ENCODE peak calls at places on chromosomes 1 and 21, in six cellular contexts. E is ovary, N is HCT116, L is A549, X is uterus, K is tibial nerve. Q is an unnamed sample.

GRCh38 chr1:68128157-68128556 is 77.7 kb upstream of the DIRAS3 start:
- DNase-seq in E (no peak), N (no peak), L (no peak), X (no peak), K (no peak), Q (no peak)

GRCh38 chr1:99279525-99279924 is 15.2 kb downstream of the PLPPR4 start:
- DNase-seq in E (no peak), N (no peak), L (no peak), X (no peak), K (no peak), Q (no peak)

GRCh38 chr1:6270432-6270831 is 9.5 kb upstream of the GPR153 start:
- DNase-seq in E (no peak), N (no peak), L (no peak), X (no peak), K (no peak), Q (no peak)

GRCh38 chr1:175887981-175888428 is 144.6 kb upstream of the TNR start:
- DNase-seq in E (peak), N (peak), L (peak), X (peak), K (peak), Q (peak)

GRCh38 chr1:61141288-61142044 is 59.1 kb downstream of the NFIA start:
- DNase-seq in E (no peak), N (no peak), L (peak), X (no peak), K (no peak), Q (no peak)

GRCh38 chr1:223153177-223154119 is 10.4 kb upstream of the TLR5 start:
- DNase-seq in E (no peak), N (no peak), L (no peak), X (no peak), K (no peak), Q (no peak)

GRCh38 chr1:244751271-244751895 is 84.1 kb upstream of the COX20 start:
- DNase-seq in E (no peak), N (no peak), L (no peak), X (no peak), K (no peak), Q (no peak)

GRCh38 chr1:208047476-208047934 is 136.6 kb upstream of the CD34 start:
- DNase-seq in E (peak), N (no peak), L (no peak), X (peak), K (peak), Q (peak)

GRCh38 chr1:64199154-64199553 is 4.3 kb upstream of the UBE2U start:
- DNase-seq in E (no peak), N (no peak), L (peak), X (no peak), K (no peak), Q (no peak)

GRCh38 chr1:14803002-14803789 is 204.7 kb downstream of the KAZN start:
- DNase-seq in E (no peak), N (no peak), L (no peak), X (no peak), K (no peak), Q (no peak)

GRCh38 chr1:24898152-24898908 is 31.7 kb downstream of the RUNX3 start:
- DNase-seq in E (no peak), N (peak), L (peak), X (no peak), K (no peak), Q (no peak)

GRCh38 chr1:2067981-2068380 is 17.8 kb downstream of the PRKCZ start:
- DNase-seq in E (no peak), N (no peak), L (no peak), X (no peak), K (no peak), Q (no peak)

GRCh38 chr1:81670286-81670685 is 130.4 kb upstream of the ADGRL2 start:
- DNase-seq in E (peak), N (no peak), L (peak), X (peak), K (peak), Q (no peak)

GRCh38 chr1:211643324-211644212 is 31.9 kb downstream of the NEK2 start:
- DNase-seq in E (peak), N (no peak), L (no peak), X (no peak), K (no peak), Q (peak)

GRCh38 chr1:30697977-30698376 is 25.4 kb downstream of the MATN1 start:
- DNase-seq in E (no peak), N (no peak), L (no peak), X (peak), K (no peak), Q (peak)

GRCh38 chr1:25773441-25774125 is 26.4 kb upstream of the SELENON start:
- DNase-seq in E (no peak), N (no peak), L (peak), X (no peak), K (no peak), Q (no peak)

GRCh38 chr1:55775007-55775406 is 559.8 kb upstream of the USP24 start:
- DNase-seq in E (no peak), N (no peak), L (no peak), X (no peak), K (no peak), Q (no peak)

GRCh38 chr1:181135462-181135781 is 46.9 kb downstream of the IER5 start:
- DNase-seq in E (no peak), N (no peak), L (no peak), X (no peak), K (no peak), Q (no peak)

GRCh38 chr1:178733972-178734371 is 8.9 kb downstream of the RALGPS2 start:
- DNase-seq in E (no peak), N (no peak), L (no peak), X (no peak), K (no peak), Q (no peak)
- TF ChIP-seq CTCF in E (no peak), N (peak), L (no peak), X (no peak), K (peak), Q (no peak)

GRCh38 chr21:45535341-45536081 is 6.7 kb downstream of the SLC19A1 start:
- DNase-seq in E (peak), N (no peak), L (no peak), X (no peak), K (peak), Q (peak)

GRCh38 chr21:45531393-45532215 is 10.6 kb downstream of the SLC19A1 start:
- DNase-seq in E (peak), N (no peak), L (no peak), X (no peak), K (no peak), Q (no peak)

GRCh38 chr21:45534591-45535331 is 7.5 kb downstream of the SLC19A1 start:
- DNase-seq in E (peak), N (no peak), L (no peak), X (no peak), K (peak), Q (peak)

GRCh38 chr21:45533731-45534571 is 8.3 kb downstream of the SLC19A1 start:
- DNase-seq in E (peak), N (no peak), L (no peak), X (no peak), K (no peak), Q (no peak)

DNA sequence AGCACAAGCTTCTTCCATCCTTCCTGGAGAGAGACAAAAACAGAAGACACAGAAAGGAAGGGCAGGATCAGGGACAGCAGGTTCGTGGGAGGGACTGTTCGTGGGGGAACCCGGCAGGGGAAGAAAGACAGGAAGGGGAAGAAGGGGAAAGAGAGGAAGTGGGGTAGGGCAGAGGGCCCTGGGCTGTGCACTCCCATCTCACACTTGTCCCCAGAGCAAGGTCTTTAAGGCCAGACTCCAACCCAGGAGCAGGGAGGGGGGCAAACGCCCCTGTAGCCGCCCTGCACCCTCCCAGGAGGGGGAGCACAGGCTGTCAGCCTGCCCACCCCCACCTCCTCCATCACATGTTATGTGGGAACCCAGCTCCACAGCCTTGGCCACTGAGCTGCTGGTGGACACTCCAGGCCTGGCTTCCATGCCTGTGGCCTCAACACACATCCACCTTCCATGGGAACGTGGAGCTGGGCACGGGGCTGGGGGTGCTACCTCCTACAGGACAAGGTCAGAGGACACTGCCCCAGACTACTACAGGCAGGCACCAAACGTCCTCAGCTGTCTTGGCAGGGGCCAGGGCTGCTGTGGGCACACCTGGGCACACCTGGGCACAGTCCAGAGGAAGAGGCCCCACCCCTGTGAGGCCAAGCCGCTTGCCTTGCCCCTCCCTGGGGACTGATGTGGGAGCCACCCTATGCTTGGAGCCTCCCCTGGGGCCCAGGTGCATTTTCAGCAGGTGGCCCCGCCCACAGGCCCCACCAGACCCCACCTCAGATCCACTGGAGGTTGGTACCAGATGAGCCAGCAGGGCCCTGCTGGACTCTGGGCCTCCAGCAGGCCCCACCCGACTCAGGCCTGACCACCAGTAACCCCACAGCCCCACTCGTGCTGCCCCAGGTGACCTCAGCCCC is 9.2 kb downstream of the SLC19A1 start:
- DNase-seq in E (peak), N (no peak), L (no peak), X (no peak), K (no peak), Q (no peak)
- TF ChIP-seq POLR2A in E (no peak), N (no peak), L (no peak), X (no peak), K (no peak), Q (no peak)

GRCh38 chr1:33623811-33624210 is 151.4 kb downstream of the ZSCAN20 start:
- DNase-seq in E (no peak), N (no peak), L (no peak), X (no peak), K (no peak), Q (no peak)

GRCh38 chr1:33626801-33627200 is 154.4 kb downstream of the ZSCAN20 start:
- DNase-seq in E (no peak), N (no peak), L (no peak), X (no peak), K (no peak), Q (no peak)

GRCh38 chr1:33624261-33624990 is 152.0 kb downstream of the ZSCAN20 start:
- DNase-seq in E (no peak), N (no peak), L (no peak), X (no peak), K (no peak), Q (no peak)

DNA sequence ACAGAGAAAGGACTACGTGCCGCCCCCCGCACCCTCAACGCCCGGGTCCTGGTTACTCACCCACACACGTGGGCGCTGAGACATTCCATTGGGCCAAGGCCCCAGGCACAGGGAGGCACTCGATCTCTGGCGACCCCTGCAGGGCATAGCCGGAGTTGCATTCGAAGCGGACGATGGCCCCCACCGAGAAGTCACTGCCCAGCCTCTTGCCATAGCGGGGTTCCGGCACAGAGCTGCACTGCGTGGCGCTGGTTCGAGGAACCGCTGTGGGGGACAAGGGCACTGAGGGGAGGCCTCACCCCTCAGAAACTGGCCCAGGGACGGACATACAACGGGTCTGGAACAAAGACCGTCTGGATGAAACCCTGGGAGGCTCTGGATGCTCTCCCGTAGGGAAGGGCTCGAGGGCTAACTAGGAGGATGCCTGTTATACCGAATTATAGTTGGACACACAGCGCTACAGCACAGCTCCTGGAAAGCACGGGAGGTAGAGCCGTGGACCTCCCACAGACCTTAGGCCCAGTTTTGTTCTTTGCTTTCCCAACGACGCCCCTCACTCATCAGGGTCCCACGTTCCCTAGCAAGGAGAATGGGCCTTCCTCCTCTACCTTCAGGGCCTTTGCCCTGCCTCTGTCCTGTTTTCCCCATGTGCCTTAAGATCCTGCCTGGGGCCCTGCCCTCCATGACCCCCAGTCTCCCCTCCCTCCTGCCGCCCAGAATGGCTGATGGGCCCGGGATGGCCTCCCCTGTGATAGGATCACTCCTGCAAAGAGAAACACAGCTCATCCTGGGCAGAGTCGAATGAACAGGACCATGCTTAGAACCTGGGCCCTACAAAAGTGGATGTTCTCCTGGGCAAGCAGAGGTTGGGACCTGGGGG is 152.8 kb downstream of the ZSCAN20 start:
- DNase-seq in E (no peak), N (peak), L (no peak), X (no peak), K (no peak), Q (peak)
- TF ChIP-seq CTCF in E (no peak), N (peak), L (no peak), X (no peak), K (peak), Q (no peak)

DNA sequence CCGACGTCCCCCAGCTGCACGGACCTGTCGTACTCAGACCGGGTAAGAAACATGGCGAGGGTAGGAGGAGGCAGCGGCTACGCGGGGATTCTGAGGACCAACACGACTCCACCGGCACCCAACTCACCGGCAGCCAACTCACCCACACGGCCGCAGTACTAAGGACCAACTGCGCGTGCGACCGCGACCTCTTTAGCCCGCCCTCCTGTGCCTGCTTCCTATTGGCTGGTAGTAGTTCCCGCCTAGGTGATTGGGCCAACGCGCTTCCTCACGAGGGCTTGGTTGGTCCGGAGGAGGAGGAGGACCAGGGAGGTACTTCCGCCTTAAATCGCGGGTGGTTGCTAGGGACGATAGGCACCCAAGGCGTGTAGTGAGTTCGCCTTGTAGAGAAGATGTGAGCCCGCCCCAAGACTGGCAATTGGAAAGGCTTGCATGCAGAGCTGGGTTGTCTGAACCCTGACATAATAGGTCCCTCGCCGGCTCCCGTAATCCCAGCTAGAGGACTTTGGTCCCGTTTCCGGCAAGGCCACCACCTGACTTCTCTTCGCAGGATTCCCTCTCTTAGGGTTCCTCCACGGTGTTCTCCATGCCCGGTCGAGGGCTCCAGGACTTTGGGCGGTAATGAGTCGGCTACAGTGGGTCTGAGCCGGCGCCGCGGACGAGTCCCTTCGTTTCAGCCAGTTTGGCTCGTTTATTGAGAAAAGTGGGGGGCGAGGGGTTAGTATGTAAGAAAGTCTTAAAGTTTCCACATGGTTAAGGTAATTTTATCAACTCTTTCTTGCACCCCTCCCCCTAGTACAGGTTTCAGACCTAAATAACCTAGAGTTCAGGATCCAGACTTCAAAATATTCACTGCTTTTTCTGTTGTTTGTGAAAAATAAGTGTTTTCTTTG is at the start of gene PSMA5:
- DNase-seq in E (peak), N (peak), L (peak), X (peak), K (peak), Q (peak)
- TF ChIP-seq POLR2A in E (peak), N (no peak), L (peak), X (no peak), K (peak), Q (no peak)